ENCODE peak calls at places on chromosome 6, in five cellular contexts. N is omental fat pad, S is mesothelial cell of epicardium, P is psoas muscle, Z is HepG2. Y is an unnamed sample.

GRCh38 chr6:117396228-117396627 is 29.5 kb downstream of the ROS1 start:
- DNase-seq in N (no peak), S (no peak), P (no peak), Z (peak), Y (no peak)

GRCh38 chr6:117907600-117908245 is 659 bp downstream of the SLC35F1 start:
- DNase-seq in N (no peak), S (peak), P (no peak), Z (no peak), Y (peak)

GRCh38 chr6:77401231-77401630 is 62.1 kb downstream of the HTR1B start:
- DNase-seq in N (no peak), S (no peak), P (no peak), Z (no peak), Y (no peak)

GRCh38 chr6:43216200-43216599 is 13.1 kb downstream of the DNPH1 start:
- DNase-seq in N (no peak), S (no peak), P (no peak), Z (no peak), Y (no peak)

GRCh38 chr6:76240092-76240491 is 167.6 kb upstream of the IMPG1 start:
- DNase-seq in N (no peak), S (no peak), P (no peak), Z (no peak), Y (no peak)

GRCh38 chr6:43943099-43943766 is 173.2 kb downstream of the VEGFA start:
- DNase-seq in N (no peak), S (peak), P (no peak), Z (no peak), Y (no peak)

GRCh38 chr6:15183979-15184378 is 61.9 kb upstream of the JARID2 start:
- DNase-seq in N (no peak), S (no peak), P (no peak), Z (no peak), Y (no peak)

GRCh38 chr6:45714795-45715507 is 300.7 kb downstream of the CLIC5 start:
- DNase-seq in N (no peak), S (no peak), P (no peak), Z (peak), Y (peak)

GRCh38 chr6:144064402-144064830 is 31.0 kb downstream of the SF3B5 start:
- DNase-seq in N (no peak), S (no peak), P (peak), Z (no peak), Y (peak)

GRCh38 chr6:96626749-96627353 is 63.9 kb downstream of the FHL5 start:
- DNase-seq in N (no peak), S (no peak), P (no peak), Z (peak), Y (no peak)

GRCh38 chr6:16063580-16063979 is 65.3 kb upstream of the MYLIP start:
- DNase-seq in N (no peak), S (no peak), P (no peak), Z (no peak), Y (no peak)

GRCh38 chr6:144133225-144133821 is 17.0 kb upstream of the STX11 start:
- DNase-seq in N (no peak), S (no peak), P (no peak), Z (no peak), Y (no peak)

GRCh38 chr6:115814907-115815306 is 245.8 kb downstream of the FRK start:
- DNase-seq in N (no peak), S (no peak), P (no peak), Z (no peak), Y (no peak)
- TF ChIP-seq CTCF in N (no peak), S (no peak), P (no peak), Z (no peak), Y (no peak)

DNA sequence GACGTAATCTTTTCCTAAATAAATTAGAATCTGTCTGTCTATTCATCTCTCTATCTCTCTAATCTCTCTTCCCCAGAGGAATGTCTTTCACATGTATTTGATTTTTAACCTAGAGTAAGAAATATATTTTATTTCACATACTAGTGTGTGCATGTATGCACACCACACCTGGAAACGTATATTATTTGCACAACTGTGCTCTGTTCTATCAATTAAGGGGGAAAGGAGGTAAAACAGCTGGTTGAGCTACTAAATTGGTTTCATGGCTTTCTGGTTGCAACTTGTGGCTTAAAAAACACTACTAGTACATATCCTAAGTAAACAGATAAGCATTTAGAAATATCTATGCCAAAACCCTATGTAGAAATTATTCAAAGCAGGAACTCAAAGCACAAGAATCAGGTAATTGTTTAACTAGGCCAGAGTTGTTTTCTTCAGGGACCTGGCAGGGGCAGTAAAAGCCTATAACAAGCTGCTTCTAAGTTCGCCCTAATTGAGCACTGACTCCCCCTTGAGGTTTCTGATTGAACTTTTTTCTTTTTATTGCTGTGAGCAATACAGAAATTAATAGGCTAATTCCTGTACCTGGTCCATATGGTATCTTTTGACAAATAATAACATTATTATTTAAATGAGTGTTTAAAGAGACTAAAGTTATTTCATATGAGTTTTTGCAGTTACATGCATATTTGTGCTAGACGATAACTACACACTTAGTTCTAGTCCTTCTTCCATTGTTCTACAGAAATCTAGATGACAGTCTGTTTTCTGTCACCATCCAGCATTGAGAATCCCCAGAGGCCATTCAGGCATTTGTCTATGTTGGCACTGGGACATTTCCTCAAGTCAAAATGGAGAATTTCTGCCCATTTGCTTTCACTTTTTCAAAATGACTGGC is 88.6 kb downstream of the MCHR2 start:
- DNase-seq in N (no peak), S (no peak), P (no peak), Z (peak), Y (no peak)
- TF ChIP-seq CTCF in N (no peak), S (peak), P (peak), Z (peak), Y (peak)

GRCh38 chr6:100460650-100461204 is 4.0 kb downstream of the SIM1 start:
- DNase-seq in N (no peak), S (no peak), P (no peak), Z (no peak), Y (no peak)
- TF ChIP-seq CTCF in N (no peak), S (peak), P (peak), Z (no peak), Y (peak)

DNA sequence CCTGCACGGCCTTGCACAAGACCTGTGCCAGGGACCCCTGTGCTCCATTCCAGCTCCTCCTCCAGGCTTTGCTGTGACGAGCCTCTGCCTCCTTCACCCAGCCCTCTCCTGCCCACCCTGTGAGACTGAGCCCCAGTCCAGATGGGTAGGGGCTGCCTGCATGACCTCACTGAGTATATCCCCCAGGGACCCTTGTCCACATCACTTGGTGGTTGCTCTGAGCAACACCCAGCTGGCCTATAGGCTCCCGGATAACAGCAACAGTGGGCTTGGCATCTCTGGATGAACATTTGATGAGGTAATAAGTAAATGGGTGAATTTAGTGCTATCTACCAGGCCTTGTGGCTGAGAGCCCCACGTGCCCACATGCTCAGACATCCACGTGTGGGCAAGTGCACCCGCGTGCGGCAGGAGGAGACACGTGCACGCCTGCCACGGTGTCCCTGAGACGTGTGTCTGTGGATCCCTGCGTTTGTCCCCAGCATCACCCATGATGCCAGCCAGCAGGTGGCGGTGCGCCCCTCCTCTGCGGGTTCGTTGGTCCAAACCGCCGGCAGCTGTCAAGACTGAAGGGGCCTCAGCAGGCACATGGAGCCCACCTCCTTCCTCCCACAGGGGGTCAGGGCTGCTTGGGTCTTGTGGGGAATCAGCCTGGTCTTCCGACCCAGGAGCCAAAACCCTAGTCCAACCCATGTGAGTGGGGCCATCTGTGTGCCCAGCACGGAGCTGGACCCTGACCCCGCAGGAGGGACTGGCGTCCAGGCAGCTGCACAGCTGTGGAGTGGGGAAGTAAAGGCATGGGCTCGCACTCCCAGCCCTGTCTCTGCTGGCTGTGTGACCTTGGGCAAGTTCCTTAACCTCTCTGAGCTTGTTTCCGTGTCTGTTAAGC is 45.9 kb downstream of the FGD2 start:
- DNase-seq in N (peak), S (peak), P (peak), Z (peak), Y (peak)
- TF ChIP-seq CTCF in N (peak), S (peak), P (peak), Z (peak), Y (peak)

GRCh38 chr6:30912746-30913520 is 1.1 kb upstream of the VARS2 start:
- DNase-seq in N (no peak), S (no peak), P (no peak), Z (no peak), Y (no peak)

GRCh38 chr6:30914854-30915590 is 984 bp downstream of the VARS2 start:
- DNase-seq in N (no peak), S (no peak), P (no peak), Z (no peak), Y (no peak)

GRCh38 chr6:30913721-30914075 is 340 bp upstream of the VARS2 start:
- DNase-seq in N (no peak), S (no peak), P (no peak), Z (no peak), Y (no peak)

GRCh38 chr6:30915591-30915946 is 1.5 kb downstream of the VARS2 start:
- DNase-seq in N (no peak), S (no peak), P (no peak), Z (peak), Y (no peak)

DNA sequence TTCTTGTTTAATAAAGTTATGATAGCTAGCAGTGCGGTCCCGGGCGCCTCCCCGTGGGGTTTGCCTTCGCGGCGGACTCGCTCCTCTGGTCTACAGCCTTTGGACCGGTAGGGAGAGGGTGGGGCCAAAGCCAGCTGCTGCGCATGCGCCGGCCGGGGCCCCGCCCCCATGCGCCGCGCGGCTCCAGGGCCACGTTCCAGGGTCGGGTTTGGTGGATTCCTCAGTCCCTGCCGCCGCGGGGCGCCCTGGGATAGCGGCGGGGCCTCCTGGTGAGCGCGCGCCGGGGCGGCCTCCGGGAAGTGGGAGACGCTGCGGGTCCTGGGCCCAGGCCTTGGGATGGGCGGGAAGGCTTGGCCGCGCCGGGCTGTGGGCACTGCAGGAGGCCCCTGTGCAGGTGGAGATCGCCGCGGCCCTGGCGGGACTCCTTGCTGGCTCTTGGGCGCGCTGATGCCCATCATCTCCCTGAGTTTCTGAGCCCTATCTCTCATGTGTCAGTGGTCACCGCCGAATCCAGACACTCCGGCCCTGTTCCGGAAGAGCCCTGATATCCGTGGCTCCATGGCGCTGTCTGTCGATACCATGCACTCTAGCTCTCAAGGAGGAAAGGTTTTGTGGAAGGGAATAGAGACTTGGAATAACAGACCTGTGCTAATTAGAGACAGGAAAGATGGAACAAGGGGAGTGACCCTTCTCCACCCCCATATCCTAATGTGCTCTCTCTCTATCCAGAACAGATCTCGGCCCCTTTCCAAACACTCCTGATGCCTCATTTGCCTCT is at the start of gene VARS2:
- DNase-seq in N (peak), S (peak), P (peak), Z (peak), Y (peak)
- TF ChIP-seq CTCF in N (no peak), S (no peak), P (peak), Z (peak), Y (peak)

DNA sequence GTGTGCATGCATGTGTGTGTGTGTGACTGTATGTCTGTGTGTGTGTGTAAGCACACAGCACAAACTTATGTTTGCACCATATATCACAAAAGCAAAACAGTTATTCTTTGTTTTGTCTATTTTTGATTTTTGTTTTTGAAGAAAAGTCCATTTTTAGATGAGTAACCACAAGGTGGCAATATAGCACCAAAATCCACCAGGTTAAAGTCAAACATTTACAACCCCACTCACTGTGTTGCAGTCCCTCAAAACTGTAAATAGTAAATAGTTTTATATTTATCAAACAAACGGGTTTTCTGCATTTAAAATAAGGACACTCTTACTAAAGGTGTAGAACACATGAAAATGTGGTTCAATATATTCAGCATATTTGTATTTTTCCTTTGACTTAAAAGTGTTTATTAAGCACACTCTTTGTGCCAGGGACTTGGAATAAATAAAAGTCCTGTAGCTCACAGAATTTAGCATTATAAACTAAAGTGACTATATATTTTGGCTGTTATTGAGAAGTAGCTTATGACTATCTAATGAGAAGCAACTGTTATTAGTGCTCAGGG is 118.5 kb downstream of the GFRAL start:
- DNase-seq in N (no peak), S (no peak), P (no peak), Z (peak), Y (no peak)
- TF ChIP-seq CTCF in N (no peak), S (peak), P (peak), Z (peak), Y (peak)

GRCh38 chr6:26270903-26271639 is 93.9 kb upstream of the BTN3A2 start:
- DNase-seq in N (peak), S (peak), P (peak), Z (no peak), Y (peak)

GRCh38 chr6:26271640-26272090 is 93.3 kb upstream of the BTN3A2 start:
- DNase-seq in N (no peak), S (peak), P (no peak), Z (no peak), Y (no peak)

GRCh38 chr6:26273673-26274595 is 91.1 kb upstream of the BTN3A2 start:
- DNase-seq in N (no peak), S (no peak), P (no peak), Z (no peak), Y (no peak)

GRCh38 chr6:26270121-26270861 is 94.7 kb upstream of the BTN3A2 start:
- DNase-seq in N (no peak), S (no peak), P (no peak), Z (no peak), Y (no peak)

DNA sequence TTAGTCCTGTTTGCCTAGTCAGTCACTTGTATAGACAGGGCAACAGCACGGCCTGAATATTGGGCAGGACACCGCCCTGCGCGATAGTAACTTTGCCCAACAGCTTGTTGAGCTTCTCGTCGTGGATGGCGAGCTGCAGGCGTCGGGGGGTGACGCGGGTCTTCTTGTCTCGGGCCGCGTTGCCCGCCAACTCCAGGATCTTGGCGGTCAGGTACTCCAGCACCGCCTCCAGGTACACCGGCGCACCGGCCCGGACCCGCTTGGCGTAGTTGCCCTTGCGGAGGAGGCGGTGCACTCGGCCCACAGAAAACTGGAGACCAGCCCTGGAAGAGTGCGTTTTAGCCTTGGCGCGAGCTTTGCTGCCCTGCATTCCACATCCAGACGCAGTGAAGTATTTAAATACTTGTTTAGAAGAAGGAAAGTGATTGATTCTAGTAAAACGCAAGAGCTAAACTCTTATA is 92.8 kb upstream of the BTN3A2 start:
- DNase-seq in N (no peak), S (peak), P (peak), Z (no peak), Y (peak)
- TF ChIP-seq CTCF in N (no peak), S (no peak), P (no peak), Z (peak), Y (no peak)

GRCh38 chr6:11094411-11094851 is 797 bp downstream of the SMIM13 start:
- DNase-seq in N (no peak), S (no peak), P (peak), Z (peak), Y (peak)
- TF ChIP-seq CTCF in N (no peak), S (no peak), P (no peak), Z (peak), Y (no peak)

DNA sequence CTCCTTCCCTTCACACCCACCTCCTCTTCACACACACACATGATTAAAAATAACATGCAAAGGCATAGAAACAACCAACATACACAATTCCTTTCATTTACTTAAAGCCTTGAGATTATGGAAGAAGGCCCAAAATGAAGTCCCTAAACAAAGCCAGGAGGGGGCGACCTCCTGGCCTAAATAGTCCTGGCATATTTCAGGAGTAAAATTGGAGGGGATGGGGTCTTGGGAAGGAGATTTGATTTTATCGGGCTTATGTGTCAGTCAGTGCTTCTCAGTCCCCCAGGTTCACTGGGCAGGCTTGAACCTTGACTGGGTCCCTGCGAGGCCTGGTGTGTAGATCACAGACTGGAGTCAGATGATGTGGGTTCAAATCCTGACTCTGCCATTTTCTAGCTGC is 266.4 kb downstream of the SAMD5 start:
- DNase-seq in N (no peak), S (no peak), P (no peak), Z (peak), Y (no peak)
- TF ChIP-seq CTCF in N (no peak), S (peak), P (no peak), Z (peak), Y (peak)

DNA sequence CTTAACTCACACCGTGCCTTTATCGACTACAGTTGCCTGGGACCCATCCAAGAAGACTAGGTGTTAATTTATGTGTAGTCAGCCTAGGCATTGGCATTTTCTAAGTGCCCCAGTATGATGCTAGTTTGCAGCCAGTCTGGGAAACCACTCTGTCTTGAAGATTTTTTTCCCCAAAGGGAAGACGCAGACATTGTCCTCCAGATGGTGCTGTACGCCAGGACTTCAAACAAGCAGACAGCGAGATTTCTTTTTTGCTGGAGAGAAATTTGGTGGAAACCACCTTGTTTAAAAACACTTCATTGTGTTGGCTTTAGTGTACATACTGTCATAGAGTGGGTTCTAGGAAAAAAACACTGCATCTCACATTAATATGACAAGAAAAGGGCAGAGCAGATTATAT is 30.0 kb downstream of the ALDH5A1 start:
- DNase-seq in N (no peak), S (no peak), P (no peak), Z (peak), Y (no peak)
- TF ChIP-seq CTCF in N (no peak), S (peak), P (no peak), Z (peak), Y (peak)

Y was measured in progenitor cell of endocrine pancreas.